ENCODE peak calls at places on chromosomes 1 and 21, in four cellular contexts. P is psoas muscle, D is hepatocyte, B is brain microvascular endothelial cell. V is an unnamed sample.

GRCh38 chr1:6776389-6776788 is 8.9 kb upstream of the CAMTA1 start:
- DNase-seq in B (no peak), P (no peak), D (no peak), V (no peak)

GRCh38 chr1:223207293-223208066 is 64.4 kb upstream of the TLR5 start:
- DNase-seq in B (no peak), P (no peak), D (no peak), V (peak; percentile 91)

GRCh38 chr1:182301467-182302198 is 90.0 kb downstream of the GLUL start:
- DNase-seq in B (no peak), D (peak; percentile 68), P (no peak), V (peak; percentile 76)

GRCh38 chr1:9315411-9316079 is 22.9 kb downstream of the SPSB1 start:
- DNase-seq in B (peak; percentile 65), P (no peak), D (no peak), V (no peak)

GRCh38 chr1:16625497-16626408 is 12.4 kb upstream of the NBPF1 start:
- DNase-seq in B (no peak), D (no peak), P (no peak), V (no peak)

GRCh38 chr1:153985984-153986761 is at the start of gene RAB13:
- DNase-seq in P (peak; percentile 93), D (peak; percentile 95), B (peak; percentile 67), V (peak; percentile 90)

GRCh38 chr1:63501256-63501655 is 21.8 kb downstream of the ITGB3BP start:
- DNase-seq in B (no peak), P (no peak), D (no peak), V (no peak)

GRCh38 chr1:66623812-66624211 is 89.9 kb downstream of the SGIP1 start:
- DNase-seq in B (peak; percentile 77), P (no peak), D (no peak), V (no peak)

GRCh38 chr1:19058476-19058797 is 102.0 kb upstream of the IFFO2 start:
- DNase-seq in D (no peak), B (no peak), P (no peak), V (no peak)

GRCh38 chr1:22751124-22751531 is 40.5 kb downstream of the EPHB2 start:
- DNase-seq in P (no peak), D (no peak), B (no peak), V (no peak)

GRCh38 chr1:61980561-61980960 is 214.1 kb upstream of the L1TD1 start:
- DNase-seq in D (no peak), B (peak; percentile 48), P (no peak), V (no peak)

GRCh38 chr1:54980528-54981241 is at the start of gene TMEM61:
- DNase-seq in B (no peak), D (peak; percentile 50), P (no peak), V (no peak)
- H3K4me3 ChIP-seq in B (peak within 1 kb of the TSS; percentile 34), D (peak within 1 kb of the TSS; percentile 27), P (peak within 1 kb of the TSS; percentile 74), V (no peak within 1 kb of the TSS)

GRCh38 chr1:20401405-20402010 is 84.5 kb downstream of the CAMK2N1 start:
- DNase-seq in B (no peak), D (no peak), P (no peak), V (no peak)

GRCh38 chr1:20404466-20404865 is 81.5 kb downstream of the CAMK2N1 start:
- DNase-seq in B (no peak), P (no peak), D (no peak), V (no peak)

GRCh38 chr1:20402585-20403422 is 83.2 kb downstream of the CAMK2N1 start:
- DNase-seq in D (peak; percentile 42), B (no peak), P (no peak), V (no peak)

GRCh38 chr1:20405051-20405754 is 80.8 kb downstream of the CAMK2N1 start:
- DNase-seq in D (no peak), B (no peak), P (no peak), V (no peak)

GRCh38 chr1:20403423-20404145 is 82.4 kb downstream of the CAMK2N1 start:
- DNase-seq in B (no peak), P (no peak), D (no peak), V (no peak)
- H3K27me3 ChIP-seq in B (peaks cover 17% of the 10 kb centered on the region), P (peaks cover 24% of the 10 kb centered on the region), D (peaks cover 68% of the 10 kb centered on the region), V (peaks cover 21% of the 10 kb centered on the region)

GRCh38 chr1:28935293-28935692 is 20.9 kb downstream of the EPB41 start:
- DNase-seq in D (no peak), B (no peak), P (no peak), V (no peak)

GRCh38 chr1:28933918-28934317 is 19.5 kb downstream of the EPB41 start:
- DNase-seq in B (no peak), D (no peak), P (no peak), V (no peak)

GRCh38 chr1:28934676-28935075 is 20.3 kb downstream of the EPB41 start:
- DNase-seq in P (no peak), D (no peak), B (no peak), V (no peak)

GRCh38 chr1:28936528-28936927 is 22.2 kb downstream of the EPB41 start:
- DNase-seq in P (no peak), B (no peak), D (no peak), V (no peak)

GRCh38 chr1:28933277-28933676 is 18.9 kb downstream of the EPB41 start:
- DNase-seq in B (no peak), D (no peak), P (no peak), V (no peak)
- H3K27ac ChIP-seq in B (no peak overlapping the region), D (no peak overlapping the region), P (no peak overlapping the region), V (no peak overlapping the region)

DNA sequence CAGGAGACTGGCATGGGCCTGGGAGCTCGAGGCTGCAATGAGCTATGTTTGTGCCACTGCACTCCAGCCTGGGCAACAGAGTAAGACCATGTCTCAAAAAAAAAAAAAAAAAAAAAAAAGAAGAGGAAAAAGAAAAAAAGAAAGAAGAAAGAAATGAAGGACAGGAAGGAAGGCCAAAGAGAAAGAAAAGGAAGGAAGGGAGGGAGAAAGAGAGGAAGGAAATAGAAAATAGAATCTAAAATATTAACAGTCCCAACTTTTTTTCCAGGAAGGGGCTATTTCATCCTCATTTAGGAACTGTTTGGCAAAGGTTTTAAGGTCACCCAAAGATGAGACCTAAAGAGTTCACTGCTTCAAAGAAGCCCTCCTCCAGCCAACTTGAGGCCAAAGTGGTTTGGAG is 2.5 kb downstream of the MUL1 start:
- DNase-seq in P (no peak), D (no peak), B (no peak), V (no peak)
- H3K4me3 ChIP-seq in P (no peak overlapping the region), D (no peak overlapping the region), B (no peak overlapping the region), V (no peak overlapping the region)

DNA sequence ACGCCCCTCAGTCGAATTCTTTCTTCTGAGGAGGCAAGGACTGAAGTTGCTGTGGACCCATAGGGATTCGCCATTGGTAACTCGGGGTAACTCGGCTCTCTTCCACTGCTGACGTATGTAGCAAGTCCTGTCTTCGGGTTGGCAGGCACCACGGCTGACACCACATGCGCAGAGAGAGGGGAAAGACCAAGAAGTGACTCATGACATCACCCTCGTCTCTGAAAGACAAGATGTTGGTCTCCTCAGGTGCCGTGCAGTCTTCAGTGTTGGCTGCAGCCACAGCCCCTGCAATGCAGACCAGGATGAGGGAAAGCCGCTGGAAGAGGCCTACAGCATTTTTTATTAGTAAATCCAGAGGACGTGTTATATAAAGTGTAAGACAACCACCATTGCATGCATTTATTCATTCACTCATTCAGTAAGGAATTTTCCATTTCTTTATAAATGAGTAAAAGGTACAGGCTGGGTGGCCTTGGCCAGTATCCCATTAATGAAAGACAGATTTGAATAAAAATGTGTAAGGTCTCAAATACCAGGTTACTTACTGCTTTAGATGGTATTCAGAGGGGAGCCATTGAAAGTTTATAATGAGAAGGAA is 50.7 kb upstream of the IRF2BP2 start:
- DNase-seq in P (no peak), D (no peak), B (no peak), V (no peak)
- H3K27me3 ChIP-seq in P (no peaks in the 10 kb centered on the region), D (no peaks in the 10 kb centered on the region), B (no peaks in the 10 kb centered on the region), V (no peaks in the 10 kb centered on the region)

DNA sequence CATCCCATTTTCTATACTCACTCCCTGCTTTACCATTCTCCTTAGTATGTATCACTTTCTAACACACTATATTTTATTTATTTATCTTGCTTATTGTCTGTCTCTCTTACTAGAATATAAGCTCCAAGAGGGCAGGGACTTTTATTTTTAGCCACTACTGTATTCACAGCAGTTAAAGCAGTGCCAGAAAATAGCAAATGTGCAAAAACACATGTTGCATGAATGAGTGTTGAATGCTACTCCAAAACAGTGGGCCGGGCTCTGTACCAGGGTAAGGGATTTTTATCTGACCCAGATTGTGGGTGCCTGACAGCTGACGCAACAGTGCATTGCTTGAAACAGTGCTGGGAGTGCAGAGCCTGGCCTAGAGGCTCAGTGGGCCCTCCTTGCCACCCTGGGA is 24.7 kb downstream of the COL16A1 start:
- DNase-seq in D (no peak), B (no peak), P (no peak), V (no peak)
- H3K27ac ChIP-seq in D (no peak overlapping the region), B (no peak overlapping the region), P (no peak overlapping the region), V (no peak overlapping the region)

DNA sequence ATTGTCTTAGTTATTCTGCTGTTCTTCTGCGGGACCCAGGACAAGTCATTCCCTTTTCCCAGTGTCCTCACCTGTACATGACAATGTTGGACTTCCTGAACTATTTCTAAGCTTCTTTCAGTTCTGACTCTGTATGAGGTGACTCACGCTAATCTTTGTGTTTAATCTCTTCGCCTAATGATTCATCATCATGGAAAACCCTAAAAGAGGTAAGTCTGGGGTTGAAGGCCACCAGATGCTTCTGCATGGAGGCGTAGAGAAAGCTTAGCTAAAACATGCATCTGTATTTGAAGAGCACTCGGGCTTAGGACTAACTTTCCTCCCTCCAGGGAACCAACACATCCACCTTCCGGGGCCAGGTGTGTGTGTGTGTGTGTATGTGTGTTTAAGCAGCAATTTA is 7.4 kb downstream of the SPRR5 start:
- DNase-seq in D (no peak), B (no peak), P (no peak), V (no peak)
- H3K4me3 ChIP-seq in D (no peak overlapping the region), B (no peak overlapping the region), P (no peak overlapping the region), V (no peak overlapping the region)

DNA sequence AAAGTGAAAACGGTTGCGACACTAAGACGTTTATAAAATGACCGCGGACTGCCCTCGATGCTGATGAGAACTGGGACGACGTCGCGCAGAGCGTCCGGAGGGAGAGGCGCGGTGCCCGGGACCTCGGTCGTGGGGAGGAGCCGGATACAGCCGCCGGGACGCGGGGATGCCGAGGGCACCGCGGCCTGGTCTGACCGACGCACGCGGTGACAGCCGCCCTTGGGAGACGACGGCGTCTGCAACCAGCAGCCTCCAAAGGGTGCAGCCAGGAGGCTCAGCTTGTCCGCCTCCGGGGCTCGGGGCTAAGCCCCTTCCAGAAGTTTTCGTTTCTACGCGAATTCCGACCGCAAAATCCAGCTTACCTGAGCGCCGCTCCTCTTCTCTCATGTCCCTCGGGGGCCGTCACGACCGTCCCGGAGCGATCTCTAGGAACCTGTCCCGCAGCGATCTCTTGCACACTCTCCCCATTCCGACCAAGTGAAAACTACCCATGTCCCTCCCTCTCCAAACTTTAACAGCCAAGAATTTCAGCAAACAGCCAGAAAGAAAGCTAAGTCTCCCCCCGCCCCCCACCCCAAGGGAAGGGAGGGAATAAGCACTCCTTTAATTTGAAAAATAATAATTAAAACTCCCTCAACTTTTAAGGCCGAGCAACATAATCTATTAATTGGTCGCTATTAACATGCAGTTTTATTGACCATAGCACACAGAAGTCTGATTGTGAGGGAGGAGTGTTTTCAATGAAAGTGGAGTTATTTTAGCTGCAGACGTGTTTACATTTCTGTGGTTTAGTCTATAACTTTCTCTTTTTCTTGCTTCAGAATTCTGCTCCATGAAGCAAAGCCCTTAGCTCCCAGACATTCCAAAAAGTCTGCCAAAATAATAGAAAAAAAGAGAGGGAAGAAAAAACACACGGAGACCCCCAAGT is 144.2 kb upstream of the ETS2 start:
- DNase-seq in P (peak; percentile 56), D (peak; percentile 30), B (peak; percentile 18), V (no peak)
- H3K27me3 ChIP-seq in P (peaks cover 75% of the 10 kb centered on the region), D (peaks cover 86% of the 10 kb centered on the region), B (peaks cover 58% of the 10 kb centered on the region), V (peaks cover 9% of the 10 kb centered on the region)